ENCODE peak calls at places on chromosomes 6 and 20, in four cellular contexts. J is HepG2, R is WTC11, K is K562. A is an unnamed sample.

GRCh38 chr6:14305131-14305530 is 187.6 kb downstream of the CD83 start:
- DNase-seq in R (no peak), J (no peak), K (no peak), A (no peak)

GRCh38 chr6:16688984-16689636 is 72.2 kb downstream of the ATXN1 start:
- DNase-seq in J (no peak), R (no peak), K (no peak), A (no peak)

GRCh38 chr6:11650297-11650696 is 112.7 kb downstream of the TMEM170B start:
- DNase-seq in J (no peak), K (no peak), R (peak; percentile 71), A (no peak)

GRCh38 chr6:83273596-83273995 is 80.4 kb downstream of the RWDD2A start:
- DNase-seq in K (no peak), J (no peak), R (no peak), A (no peak)

GRCh38 chr6:150622476-150622875 is 22.8 kb downstream of the PLEKHG1 start:
- DNase-seq in K (no peak), J (no peak), R (no peak), A (no peak)

GRCh38 chr6:73965408-73966145 is 269.6 kb downstream of the CD109 start:
- DNase-seq in R (no peak), J (no peak), K (no peak), A (no peak)

GRCh38 chr20:38156888-38157634 is 8.0 kb downstream of the TGM2 start:
- DNase-seq in K (peak; percentile 32), J (no peak), R (no peak), A (no peak)

GRCh38 chr6:153872946-153873345 is 166.1 kb upstream of the OPRM1 start:
- DNase-seq in R (no peak), J (no peak), K (no peak), A (no peak)

GRCh38 chr6:53628354-53629119 is 37.0 kb downstream of the KLHL31 start:
- DNase-seq in R (no peak), J (no peak), K (no peak), A (no peak)

GRCh38 chr6:106609699-106610098 is 19.6 kb downstream of the RTN4IP1 start:
- DNase-seq in R (peak; percentile 45), J (peak; percentile 52), K (no peak), A (peak; percentile 16)

GRCh38 chr6:43013020-43013842 is 515 bp downstream of the MEA1 start:
- DNase-seq in K (no peak), J (no peak), R (no peak), A (no peak)

GRCh38 chr6:130503146-130503545 is 137.3 kb downstream of the TMEM200A start:
- DNase-seq in J (no peak), K (no peak), R (no peak), A (no peak)

GRCh38 chr6:90068264-90068663 is 174.0 kb downstream of the GJA10 start:
- DNase-seq in R (no peak), J (no peak), K (peak; percentile 65), A (peak; percentile 34)

GRCh38 chr6:47875593-47875992 is 93.8 kb downstream of the OPN5 start:
- DNase-seq in J (no peak), R (no peak), K (no peak), A (no peak)
- TF ChIP-seq ELF4 in J (no peak), R (no peak), K (no peak), A (no peak)

GRCh38 chr20:49635829-49636228 is 67.9 kb upstream of the PTGIS start:
- DNase-seq in K (no peak), R (no peak), J (no peak), A (no peak)

GRCh38 chr20:49634116-49634515 is 66.2 kb upstream of the PTGIS start:
- DNase-seq in R (no peak), J (no peak), K (no peak), A (no peak)

GRCh38 chr20:49637238-49637637 is 69.3 kb upstream of the PTGIS start:
- DNase-seq in J (no peak), K (no peak), R (no peak), A (no peak)

GRCh38 chr20:49635171-49635570 is 67.2 kb upstream of the PTGIS start:
- DNase-seq in J (no peak), R (no peak), K (no peak), A (no peak)

GRCh38 chr20:49636447-49636846 is 68.5 kb upstream of the PTGIS start:
- DNase-seq in R (no peak), K (no peak), J (no peak), A (no peak)
- TF ChIP-seq ELF4 in R (no peak), K (no peak), J (no peak), A (no peak)

DNA sequence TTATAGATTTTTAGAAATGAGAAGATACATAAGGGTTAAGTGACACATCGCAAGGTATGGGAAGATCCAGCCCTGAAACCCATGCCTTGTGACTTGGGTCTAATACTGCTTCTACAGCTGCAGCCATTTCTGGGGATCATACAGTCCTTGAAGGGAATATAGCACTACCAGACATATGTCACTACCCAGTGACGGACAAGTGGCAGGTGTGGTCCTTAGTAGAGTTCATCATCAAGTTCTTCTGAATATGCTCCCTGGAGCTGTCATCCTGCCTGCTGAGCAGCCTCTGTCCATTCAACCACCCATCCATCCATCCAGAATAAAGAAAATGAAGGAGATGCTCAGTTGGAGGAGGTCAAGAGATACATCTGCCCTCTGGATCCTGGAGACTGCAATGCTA is 118.6 kb upstream of the ASF1A start:
- DNase-seq in J (no peak), R (no peak), K (no peak), A (no peak)
- TF ChIP-seq ELF4 in J (no peak), R (no peak), K (no peak), A (no peak)

DNA sequence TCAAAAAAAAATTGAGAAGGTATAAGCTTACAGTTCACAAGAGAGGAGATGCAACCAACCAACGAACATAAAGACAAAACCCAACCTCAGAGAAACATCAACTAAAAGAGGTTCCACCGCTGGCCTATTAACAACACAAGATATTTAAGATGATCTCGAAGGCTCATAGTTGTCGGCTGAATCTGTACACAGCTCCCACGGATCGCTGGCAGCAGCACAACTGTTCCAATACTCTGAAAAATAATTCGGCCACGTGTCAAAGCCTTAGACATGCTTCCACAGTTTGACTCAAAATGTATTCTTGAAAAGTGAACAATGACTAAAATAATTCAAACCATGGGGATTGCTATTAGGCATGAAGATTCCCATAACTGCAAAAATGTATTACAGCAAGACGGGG is 13.7 kb downstream of the EXOC2 start:
- DNase-seq in J (no peak), K (no peak), R (no peak), A (no peak)
- TF ChIP-seq ELF4 in J (no peak), K (no peak), R (no peak), A (no peak)

GRCh38 chr6:21596379-21597242 is 3.1 kb downstream of the SOX4 start:
- DNase-seq in J (no peak), K (no peak), R (peak; percentile 60), A (peak; percentile 16)
- TF ChIP-seq ELF4 in J (no peak), K (no peak), R (no peak), A (no peak)

DNA sequence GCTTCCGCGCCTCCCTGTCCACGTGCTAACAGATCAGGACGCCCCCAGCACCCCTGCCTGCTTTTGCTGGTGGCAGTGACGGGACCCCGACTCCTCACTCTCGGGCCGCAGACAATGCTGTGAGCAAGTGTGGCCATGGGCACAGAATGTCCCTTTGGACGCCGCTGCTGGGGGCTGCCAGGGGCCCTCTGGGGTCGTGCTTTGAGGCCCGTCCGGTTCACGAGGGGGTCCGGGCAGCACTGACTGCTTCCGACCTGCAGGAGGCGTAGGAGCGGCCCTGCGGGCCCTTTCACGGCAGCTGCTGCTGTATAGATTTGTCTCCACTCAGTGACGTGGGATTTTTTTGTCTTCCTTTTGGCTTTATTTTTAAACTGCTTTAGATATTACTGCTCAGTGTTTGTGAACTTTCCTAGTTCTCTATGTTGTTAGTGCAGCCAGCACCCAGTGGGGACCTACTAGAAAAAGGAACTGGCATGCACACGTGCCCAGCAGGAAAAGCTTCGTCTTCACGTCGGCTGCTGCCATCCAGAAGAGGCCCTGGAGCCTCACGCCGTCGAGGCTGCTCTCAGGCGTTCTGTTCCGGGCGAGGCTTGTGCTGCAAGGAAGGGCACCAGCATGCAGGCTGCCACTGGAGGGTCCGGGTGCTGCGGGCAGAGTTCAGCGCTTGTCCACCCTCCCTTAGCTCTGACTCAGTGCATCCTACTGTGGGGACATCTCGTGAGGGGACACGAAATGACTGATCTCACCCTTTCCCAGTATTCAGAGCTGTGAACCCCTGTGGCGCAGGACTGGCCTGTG is 21.7 kb downstream of the UCKL1 start:
- DNase-seq in K (no peak), J (no peak), R (peak; percentile 70), A (peak; percentile 56)
- TF ChIP-seq ELF4 in K (no peak), J (no peak), R (no peak), A (no peak)

GRCh38 chr6:87929843-87930288 is 117.8 kb upstream of the SPACA1 start:
- DNase-seq in R (peak; percentile 85), J (peak; percentile 78), K (peak; percentile 66), A (peak; percentile 85)
- TF ChIP-seq ELF4 in R (no peak), J (no peak), K (no peak), A (no peak)

GRCh38 chr6:144951730-144952437 is 666.7 kb downstream of the UTRN start:
- DNase-seq in J (no peak), K (no peak), R (no peak), A (no peak)

GRCh38 chr6:144954241-144954556 is 669.1 kb downstream of the UTRN start:
- DNase-seq in J (no peak), K (no peak), R (no peak), A (no peak)

GRCh38 chr6:144952456-144953240 is 667.5 kb downstream of the UTRN start:
- DNase-seq in R (no peak), K (no peak), J (no peak), A (no peak)

GRCh38 chr6:144955392-144955791 is 670.3 kb downstream of the UTRN start:
- DNase-seq in K (no peak), J (no peak), R (no peak), A (no peak)

GRCh38 chr6:144953552-144954240 is 668.6 kb downstream of the UTRN start:
- DNase-seq in J (no peak), R (no peak), K (no peak), A (no peak)
- TF ChIP-seq ELF4 in J (no peak), R (no peak), K (no peak), A (no peak)

GRCh38 chr20:7113577-7114466 is 346.3 kb downstream of the BMP2 start:
- DNase-seq in J (peak; percentile 49), K (no peak), R (peak; percentile 75), A (peak; percentile 34)
- TF ChIP-seq ELF4 in J (no peak), K (no peak), R (no peak), A (no peak)

A was measured in HEK293T.